ENCODE peak calls at places on chromosomes 5 and 9, in ten cellular contexts. W is HuH-7; P is lower leg skin; T is T follicular helper cell; X is RPMI7951; U is pons; G is NCI-H345; Z is fibroblast of the conjunctiva; F is stimulated activated CD4-positive, alpha-beta T cell treated with anti-CD3 and anti-CD28 coated beads, Interleukin-1b, Interleukin-23, amount 100 ng/mL, for 24 hours; V is Right ventricle myocardium inferior. R is an unnamed sample.

GRCh38 chr5:66653380-66653779 is 57.2 kb downstream of the MAST4 start:
- DNase-seq in T (no peak), F (no peak), P (no peak), V (no peak), U (no peak), G (no peak), Z (peak), X (peak), W (no peak), R (no peak)

GRCh38 chr9:72871685-72872084 is 81.2 kb downstream of the ALDH1A1 start:
- DNase-seq in X (no peak), G (no peak), F (no peak), Z (peak), T (no peak), U (no peak), W (no peak), V (no peak), P (no peak), R (no peak)

GRCh38 chr5:35232124-35232523 is 1.8 kb upstream of the PRLR start:
- DNase-seq in U (no peak), Z (no peak), W (no peak), V (no peak), G (no peak), X (no peak), T (no peak), F (no peak), P (no peak), R (no peak)

GRCh38 chr9:87464110-87464991 is 33.3 kb upstream of the DAPK1 start:
- DNase-seq in U (no peak), V (no peak), P (peak), F (no peak), T (no peak), G (no peak), Z (no peak), W (no peak), X (peak), R (no peak)

GRCh38 chr5:142508630-142509425 is 177.1 kb downstream of the FGF1 start:
- DNase-seq in Z (no peak), W (no peak), V (no peak), X (no peak), U (no peak), P (no peak), G (no peak), T (no peak), F (no peak), R (no peak)

GRCh38 chr9:98333703-98334582 is 78.5 kb upstream of the TBC1D2 start:
- DNase-seq in Z (peak), W (no peak), U (no peak), V (no peak), G (no peak), X (peak), T (no peak), F (no peak), P (no peak), R (no peak)

GRCh38 chr5:58403822-58404433 is 56.0 kb downstream of the PLK2 start:
- DNase-seq in X (no peak), V (no peak), Z (no peak), W (no peak), F (no peak), T (no peak), P (no peak), G (no peak), U (no peak), R (no peak)

GRCh38 chr5:151293624-151294023 is 9.9 kb downstream of the SLC36A3 start:
- DNase-seq in X (no peak), G (no peak), P (no peak), Z (no peak), T (no peak), W (no peak), F (no peak), V (no peak), U (no peak), R (no peak)

GRCh38 chr5:171521219-171521633 is 101.8 kb downstream of the FGF18 start:
- DNase-seq in P (peak), F (no peak), W (no peak), U (peak), X (peak), T (no peak), V (no peak), Z (peak), G (no peak), R (no peak)

GRCh38 chr5:14160116-14160515 is 17.0 kb downstream of the TRIO start:
- DNase-seq in V (no peak), U (no peak), W (no peak), P (no peak), G (no peak), X (no peak), Z (no peak), F (no peak), T (no peak), R (no peak)